ENCODE peak calls at places on chromosomes 16 and 17, in four cellular contexts. One of them, this sample, is unnamed.

GRCh38 chr16:50602531-50603205 is 54.5 kb downstream of the NKD1 start:
- DNase-seq in K562: no peak
- DNase-seq in HepG2: no peak
- DNase-seq in GM12878: no peak
- DNase-seq in this sample: no peak

GRCh38 chr17:83203073-83203471 is 123.7 kb downstream of the METRNL start:
- DNase-seq in K562: no peak
- DNase-seq in HepG2: peak
- DNase-seq in GM12878: no peak
- DNase-seq in this sample: no peak

GRCh38 chr17:40622509-40622928 is 25.1 kb downstream of the SMARCE1 start:
- DNase-seq in K562: no peak
- DNase-seq in HepG2: no peak
- DNase-seq in GM12878: no peak
- DNase-seq in this sample: no peak

GRCh38 chr17:60678118-60678444 is 430 bp downstream of the BCAS3 start:
- DNase-seq in K562: no peak
- DNase-seq in HepG2: no peak
- DNase-seq in GM12878: no peak
- DNase-seq in this sample: no peak

GRCh38 chr16:77212736-77213541 is 13.7 kb downstream of the SYCE1L start:
- DNase-seq in K562: peak
- DNase-seq in HepG2: no peak
- DNase-seq in GM12878: no peak
- DNase-seq in this sample: peak

GRCh38 chr17:57328109-57328882 is 72.0 kb downstream of the MSI2 start:
- DNase-seq in K562: no peak
- DNase-seq in HepG2: no peak
- DNase-seq in GM12878: no peak
- DNase-seq in this sample: no peak

GRCh38 chr17:67689534-67690177 is 28.1 kb upstream of the NOL11 start:
- DNase-seq in K562: peak
- DNase-seq in HepG2: peak
- DNase-seq in GM12878: peak
- DNase-seq in this sample: peak

GRCh38 chr16:30503403-30504296 is 22.7 kb downstream of the ZNF768 start:
- DNase-seq in K562: no peak
- DNase-seq in HepG2: no peak
- DNase-seq in GM12878: no peak
- DNase-seq in this sample: no peak

GRCh38 chr16:74307383-74307782 is 10.8 kb downstream of the PSMD7 start:
- DNase-seq in K562: no peak
- DNase-seq in HepG2: no peak
- DNase-seq in GM12878: no peak
- DNase-seq in this sample: no peak

GRCh38 chr17:63701477-63702222 is 1.7 kb upstream of the LIMD2 start:
- DNase-seq in K562: peak
- DNase-seq in HepG2: no peak
- DNase-seq in GM12878: no peak
- DNase-seq in this sample: no peak

GRCh38 chr17:42409467-42410351 is 13.3 kb downstream of the CAVIN1 start:
- DNase-seq in K562: no peak
- DNase-seq in HepG2: no peak
- DNase-seq in GM12878: no peak
- DNase-seq in this sample: no peak

GRCh38 chr16:68246671-68247070 is 1.5 kb downstream of the PLA2G15 start:
- DNase-seq in K562: peak
- DNase-seq in HepG2: no peak
- DNase-seq in GM12878: no peak
- DNase-seq in this sample: no peak

GRCh38 chr17:62827722-62828498 is 19.8 kb upstream of the MARCHF10 start:
- DNase-seq in K562: no peak
- DNase-seq in HepG2: no peak
- DNase-seq in GM12878: no peak
- DNase-seq in this sample: no peak

GRCh38 chr16:50671644-50672260 is 9.4 kb downstream of the SNX20 start:
- DNase-seq in K562: peak
- DNase-seq in HepG2: peak
- DNase-seq in GM12878: no peak
- DNase-seq in this sample: peak

GRCh38 chr17:79843917-79844815 is 4.9 kb upstream of the CBX4 start:
- DNase-seq in K562: no peak
- DNase-seq in HepG2: no peak
- DNase-seq in GM12878: no peak
- DNase-seq in this sample: peak

GRCh38 chr17:37494401-37494831 is 4.7 kb downstream of the DUSP14 start:
- DNase-seq in K562: no peak
- DNase-seq in HepG2: peak
- DNase-seq in GM12878: no peak
- DNase-seq in this sample: no peak

GRCh38 chr16:66886914-66887313 is 6.6 kb downstream of the PDP2 start:
- DNase-seq in K562: no peak
- DNase-seq in HepG2: no peak
- DNase-seq in GM12878: no peak
- DNase-seq in this sample: no peak

GRCh38 chr16:67396159-67396774 is 3.0 kb upstream of the TPPP3 start:
- DNase-seq in K562: peak
- DNase-seq in HepG2: peak
- DNase-seq in GM12878: no peak
- DNase-seq in this sample: peak

GRCh38 chr16:67392301-67393059 is 818 bp downstream of the TPPP3 start:
- DNase-seq in K562: no peak
- DNase-seq in HepG2: no peak
- DNase-seq in GM12878: no peak
- DNase-seq in this sample: no peak

GRCh38 chr16:52114414-52114813 is 432.5 kb downstream of the TOX3 start:
- DNase-seq in K562: no peak
- DNase-seq in HepG2: no peak
- DNase-seq in GM12878: no peak
- DNase-seq in this sample: peak

GRCh38 chr17:28882154-28882895 is 15.2 kb downstream of the FLOT2 start:
- DNase-seq in K562: no peak
- DNase-seq in HepG2: no peak
- DNase-seq in GM12878: no peak
- DNase-seq in this sample: no peak

GRCh38 chr17:74543406-74543805 is 2.5 kb downstream of the CD300C start:
- DNase-seq in K562: no peak
- DNase-seq in HepG2: no peak
- DNase-seq in GM12878: no peak
- DNase-seq in this sample: peak

GRCh38 chr17:51541215-51541614 is 280.9 kb downstream of the UTP18 start:
- DNase-seq in K562: no peak
- DNase-seq in HepG2: no peak
- DNase-seq in GM12878: no peak
- DNase-seq in this sample: no peak

GRCh38 chr17:17681187-17681743 is at the start of gene RAI1:
- DNase-seq in K562: peak
- DNase-seq in HepG2: peak
- DNase-seq in GM12878: no peak
- DNase-seq in this sample: peak

GRCh38 chr17:62723842-62724241 is 84.3 kb downstream of the MARCHF10 start:
- DNase-seq in K562: peak
- DNase-seq in HepG2: no peak
- DNase-seq in GM12878: no peak
- DNase-seq in this sample: no peak

GRCh38 chr17:63314766-63315165 is 131.3 kb downstream of the CYB561 start:
- DNase-seq in K562: no peak
- DNase-seq in HepG2: no peak
- DNase-seq in GM12878: no peak
- DNase-seq in this sample: no peak

GRCh38 chr16:79673635-79674034 is 73.1 kb upstream of the MAF start:
- DNase-seq in K562: no peak
- DNase-seq in HepG2: no peak
- DNase-seq in GM12878: no peak
- DNase-seq in this sample: no peak

GRCh38 chr16:88527186-88527936 is 42.8 kb upstream of the ZC3H18 start:
- DNase-seq in K562: peak
- DNase-seq in HepG2: peak
- DNase-seq in GM12878: no peak
- DNase-seq in this sample: peak
- TF ChIP-seq JUNB in K562: no peak
- TF ChIP-seq JUNB in HepG2: no peak
- TF ChIP-seq JUNB in GM12878: no peak
- TF ChIP-seq JUNB in this sample: no peak

DNA sequence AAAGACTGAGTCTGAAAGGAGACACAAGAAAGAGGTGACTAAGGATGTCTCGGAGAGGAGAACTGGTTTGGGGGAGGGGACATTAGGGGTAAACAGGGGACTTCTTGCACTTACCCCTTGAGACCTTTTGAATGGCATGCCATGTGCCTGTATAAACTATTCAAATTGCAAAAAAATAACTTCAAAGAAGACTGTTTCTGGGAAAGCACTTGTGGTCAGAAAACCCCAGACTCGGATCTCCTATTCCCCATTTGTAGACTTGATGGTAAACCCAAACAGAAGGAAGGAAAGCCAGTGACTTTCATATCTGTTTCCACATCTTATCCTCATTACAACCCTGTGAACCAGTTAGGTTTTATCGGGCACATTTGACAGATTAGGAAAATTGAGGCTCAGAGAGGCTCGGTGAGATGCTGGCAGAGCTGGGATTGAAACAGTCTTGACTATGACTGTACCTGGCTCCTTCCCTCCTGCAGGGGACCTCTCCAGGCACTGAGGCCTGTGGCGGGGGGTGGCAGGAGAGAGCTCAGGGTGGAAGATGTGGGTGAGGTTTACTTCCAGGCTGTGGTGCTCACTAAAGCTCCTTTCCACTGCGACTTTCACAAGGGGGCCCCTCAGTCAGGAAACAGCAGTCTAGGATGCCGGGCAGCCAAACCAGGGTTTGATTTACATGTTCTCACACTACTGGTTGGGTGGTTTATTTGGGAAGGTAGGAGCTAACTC is 30.5 kb upstream of the PLCG2 start:
- DNase-seq in K562: no peak
- DNase-seq in HepG2: no peak
- DNase-seq in GM12878: peak
- DNase-seq in this sample: peak
- TF ChIP-seq EZH2 in K562: no peak
- TF ChIP-seq EZH2 in HepG2: no peak
- TF ChIP-seq EZH2 in GM12878: no peak
- TF ChIP-seq EZH2 in this sample: no peak

GRCh38 chr17:19244357-19244756 is 7.2 kb downstream of the EPN2 start:
- DNase-seq in K562: no peak
- DNase-seq in HepG2: no peak
- DNase-seq in GM12878: no peak
- DNase-seq in this sample: no peak

GRCh38 chr17:19243838-19244237 is 6.7 kb downstream of the EPN2 start:
- DNase-seq in K562: no peak
- DNase-seq in HepG2: no peak
- DNase-seq in GM12878: no peak
- DNase-seq in this sample: no peak

GRCh38 chr17:19244796-19245195 is 7.6 kb downstream of the EPN2 start:
- DNase-seq in K562: no peak
- DNase-seq in HepG2: no peak
- DNase-seq in GM12878: no peak
- DNase-seq in this sample: no peak

GRCh38 chr17:19242926-19243325 is 5.8 kb downstream of the EPN2 start:
- DNase-seq in K562: no peak
- DNase-seq in HepG2: no peak
- DNase-seq in GM12878: no peak
- DNase-seq in this sample: no peak

DNA sequence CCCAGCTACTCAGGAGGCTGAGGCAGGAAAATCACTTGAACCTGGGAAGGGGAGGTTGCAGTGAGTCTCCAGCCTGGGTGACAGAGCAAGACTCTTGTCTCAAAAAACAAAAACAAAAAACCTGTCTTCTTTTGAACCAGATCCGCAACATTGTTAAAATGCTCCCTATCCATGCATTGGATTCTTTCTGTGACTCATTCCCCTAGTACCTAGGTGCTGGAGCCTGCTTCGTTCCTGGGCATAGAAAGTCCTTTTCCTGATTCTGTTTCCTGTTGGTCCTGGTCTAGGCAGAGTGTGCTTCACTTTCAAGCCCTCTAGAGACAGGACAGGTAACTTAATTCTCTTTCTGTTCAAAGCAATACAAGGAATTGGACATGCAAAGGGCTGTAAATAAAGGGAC is 5.2 kb downstream of the EPN2 start:
- DNase-seq in K562: no peak
- DNase-seq in HepG2: no peak
- DNase-seq in GM12878: no peak
- DNase-seq in this sample: peak
- TF ChIP-seq JUNB in K562: no peak
- TF ChIP-seq JUNB in HepG2: no peak
- TF ChIP-seq JUNB in GM12878: no peak
- TF ChIP-seq JUNB in this sample: no peak

DNA sequence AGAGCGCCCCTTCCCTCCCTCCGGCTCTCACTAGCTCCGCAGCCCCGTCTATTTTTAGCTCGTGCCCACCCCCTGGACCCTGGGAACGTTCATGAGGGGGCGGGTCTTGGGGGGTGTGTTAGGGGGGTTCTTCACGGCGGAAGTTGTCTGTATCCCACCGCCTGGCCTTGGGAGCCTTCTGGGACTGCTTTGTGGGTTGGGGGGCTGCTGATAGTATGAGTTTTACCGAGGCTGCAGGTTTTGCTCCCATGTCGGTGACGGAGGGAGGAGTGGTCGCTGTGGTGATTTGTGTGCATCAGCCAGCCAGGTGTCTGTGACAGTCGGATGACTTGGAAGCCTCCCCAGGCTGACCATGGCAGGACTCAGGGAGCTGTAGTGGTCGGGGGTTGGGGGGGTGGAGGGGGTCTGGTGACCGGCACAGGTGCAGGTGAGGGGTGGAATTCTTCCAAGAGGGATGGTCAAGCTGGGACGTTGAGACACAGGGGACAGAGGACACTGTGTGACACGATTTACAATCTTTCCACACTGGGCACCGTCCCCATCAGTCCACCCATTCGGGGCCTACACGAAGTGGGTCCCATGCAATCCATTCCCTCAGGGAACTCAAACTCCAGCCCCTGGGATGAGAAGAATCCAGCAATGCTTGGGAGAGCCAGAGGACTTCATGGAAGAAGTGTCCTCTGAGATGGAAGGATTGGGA is 1.4 kb downstream of the ATP1B2 start:
- DNase-seq in K562: no peak
- DNase-seq in HepG2: no peak
- DNase-seq in GM12878: no peak
- DNase-seq in this sample: peak
- TF ChIP-seq EZH2 in K562: no peak
- TF ChIP-seq EZH2 in HepG2: no peak
- TF ChIP-seq EZH2 in GM12878: no peak
- TF ChIP-seq EZH2 in this sample: no peak

This sample was measured in GM23338.